ENCODE peak calls at places on chromosomes 12 and 14, in four cellular contexts. One of them, this sample, is unnamed.

GRCh38 chr12:25824729-25825128 is 133.8 kb upstream of the RASSF8 start:
- DNase-seq in CD8-positive, alpha-beta memory T cell: no peak
- DNase-seq in endodermal cell: no peak
- DNase-seq in mesenchymal stem cell: no peak
- DNase-seq in this sample: no peak

GRCh38 chr14:51147183-51147582 is 52.3 kb upstream of the TRIM9 start:
- DNase-seq in CD8-positive, alpha-beta memory T cell: no peak
- DNase-seq in endodermal cell: no peak
- DNase-seq in mesenchymal stem cell: peak; percentile 63
- DNase-seq in this sample: no peak

GRCh38 chr14:65255583-65256443 is 153.5 kb upstream of the MAX start:
- DNase-seq in CD8-positive, alpha-beta memory T cell: no peak
- DNase-seq in endodermal cell: peak; percentile 95
- DNase-seq in mesenchymal stem cell: peak; percentile 22
- DNase-seq in this sample: no peak

GRCh38 chr12:57740656-57741412 is 2.3 kb upstream of the AGAP2 start:
- DNase-seq in CD8-positive, alpha-beta memory T cell: peak; percentile 88
- DNase-seq in endodermal cell: no peak
- DNase-seq in mesenchymal stem cell: no peak
- DNase-seq in this sample: peak; percentile 87

GRCh38 chr12:103830730-103831320 is 10.2 kb downstream of the NT5DC3 start:
- DNase-seq in CD8-positive, alpha-beta memory T cell: no peak
- DNase-seq in endodermal cell: no peak
- DNase-seq in mesenchymal stem cell: no peak
- DNase-seq in this sample: no peak

GRCh38 chr14:53963491-53964227 is 7.0 kb upstream of the BMP4 start:
- DNase-seq in CD8-positive, alpha-beta memory T cell: no peak
- DNase-seq in endodermal cell: peak; percentile 78
- DNase-seq in mesenchymal stem cell: peak; percentile 39
- DNase-seq in this sample: no peak

GRCh38 chr14:88547386-88547780 is 7.4 kb downstream of the PTPN21 start:
- DNase-seq in CD8-positive, alpha-beta memory T cell: no peak
- DNase-seq in endodermal cell: no peak
- DNase-seq in mesenchymal stem cell: no peak
- DNase-seq in this sample: no peak

GRCh38 chr14:56894591-56894991 is 84.3 kb upstream of the OTX2 start:
- DNase-seq in CD8-positive, alpha-beta memory T cell: no peak
- DNase-seq in endodermal cell: peak; percentile 67
- DNase-seq in mesenchymal stem cell: no peak
- DNase-seq in this sample: no peak

GRCh38 chr12:100497105-100497795 is 23.6 kb downstream of the NR1H4 start:
- DNase-seq in CD8-positive, alpha-beta memory T cell: no peak
- DNase-seq in endodermal cell: no peak
- DNase-seq in mesenchymal stem cell: no peak
- DNase-seq in this sample: no peak

GRCh38 chr12:6552140-6552551 is 3.7 kb downstream of the IFFO1 start:
- DNase-seq in CD8-positive, alpha-beta memory T cell: no peak
- DNase-seq in endodermal cell: no peak
- DNase-seq in mesenchymal stem cell: peak; percentile 51
- DNase-seq in this sample: no peak

GRCh38 chr14:104659764-104660523 is 29.5 kb upstream of the INF2 start:
- DNase-seq in CD8-positive, alpha-beta memory T cell: no peak
- DNase-seq in endodermal cell: peak; percentile 43
- DNase-seq in mesenchymal stem cell: no peak
- DNase-seq in this sample: no peak

GRCh38 chr14:77217551-77217950 is 36.0 kb downstream of the TMEM63C start:
- DNase-seq in CD8-positive, alpha-beta memory T cell: no peak
- DNase-seq in endodermal cell: no peak
- DNase-seq in mesenchymal stem cell: no peak
- DNase-seq in this sample: no peak

GRCh38 chr12:41521872-41522379 is 333.8 kb downstream of the PDZRN4 start:
- DNase-seq in CD8-positive, alpha-beta memory T cell: no peak
- DNase-seq in endodermal cell: no peak
- DNase-seq in mesenchymal stem cell: peak; percentile 91
- DNase-seq in this sample: no peak

GRCh38 chr12:80257920-80258319 is 158.6 kb downstream of the OTOGL start:
- DNase-seq in CD8-positive, alpha-beta memory T cell: no peak
- DNase-seq in endodermal cell: no peak
- DNase-seq in mesenchymal stem cell: no peak
- DNase-seq in this sample: no peak
- H3K4me3 ChIP-seq in CD8-positive, alpha-beta memory T cell: no peak overlapping the region
- H3K4me3 ChIP-seq in endodermal cell: no peak overlapping the region
- H3K4me3 ChIP-seq in mesenchymal stem cell: no peak overlapping the region
- H3K4me3 ChIP-seq in this sample: no peak overlapping the region

GRCh38 chr12:78560633-78561032 is 303.9 kb upstream of the SYT1 start:
- DNase-seq in CD8-positive, alpha-beta memory T cell: no peak
- DNase-seq in endodermal cell: no peak
- DNase-seq in mesenchymal stem cell: no peak
- DNase-seq in this sample: no peak
- H3K4me3 ChIP-seq in CD8-positive, alpha-beta memory T cell: no peak overlapping the region
- H3K4me3 ChIP-seq in endodermal cell: no peak overlapping the region
- H3K4me3 ChIP-seq in mesenchymal stem cell: no peak overlapping the region
- H3K4me3 ChIP-seq in this sample: no peak overlapping the region

GRCh38 chr12:1605129-1606020 is 11.0 kb upstream of the FBXL14 start:
- DNase-seq in CD8-positive, alpha-beta memory T cell: peak; percentile 53
- DNase-seq in endodermal cell: peak; percentile 87
- DNase-seq in mesenchymal stem cell: peak; percentile 90
- DNase-seq in this sample: peak; percentile 67
- H3K4me3 ChIP-seq in CD8-positive, alpha-beta memory T cell: peak overlapping the region; percentile 54
- H3K4me3 ChIP-seq in endodermal cell: peak overlapping the region; percentile 74
- H3K4me3 ChIP-seq in mesenchymal stem cell: peak overlapping the region; percentile 76
- H3K4me3 ChIP-seq in this sample: no peak overlapping the region

GRCh38 chr14:95255487-95255886 is 64.2 kb downstream of the CLMN start:
- DNase-seq in CD8-positive, alpha-beta memory T cell: no peak
- DNase-seq in endodermal cell: peak; percentile 93
- DNase-seq in mesenchymal stem cell: peak; percentile 65
- DNase-seq in this sample: no peak

GRCh38 chr14:95256776-95257060 is 63.0 kb downstream of the CLMN start:
- DNase-seq in CD8-positive, alpha-beta memory T cell: no peak
- DNase-seq in endodermal cell: peak; percentile 51
- DNase-seq in mesenchymal stem cell: no peak
- DNase-seq in this sample: no peak

GRCh38 chr14:95257521-95257920 is 62.2 kb downstream of the CLMN start:
- DNase-seq in CD8-positive, alpha-beta memory T cell: no peak
- DNase-seq in endodermal cell: peak; percentile 45
- DNase-seq in mesenchymal stem cell: no peak
- DNase-seq in this sample: no peak

GRCh38 chr14:95255013-95255412 is 64.7 kb downstream of the CLMN start:
- DNase-seq in CD8-positive, alpha-beta memory T cell: no peak
- DNase-seq in endodermal cell: peak; percentile 73
- DNase-seq in mesenchymal stem cell: no peak
- DNase-seq in this sample: no peak

DNA sequence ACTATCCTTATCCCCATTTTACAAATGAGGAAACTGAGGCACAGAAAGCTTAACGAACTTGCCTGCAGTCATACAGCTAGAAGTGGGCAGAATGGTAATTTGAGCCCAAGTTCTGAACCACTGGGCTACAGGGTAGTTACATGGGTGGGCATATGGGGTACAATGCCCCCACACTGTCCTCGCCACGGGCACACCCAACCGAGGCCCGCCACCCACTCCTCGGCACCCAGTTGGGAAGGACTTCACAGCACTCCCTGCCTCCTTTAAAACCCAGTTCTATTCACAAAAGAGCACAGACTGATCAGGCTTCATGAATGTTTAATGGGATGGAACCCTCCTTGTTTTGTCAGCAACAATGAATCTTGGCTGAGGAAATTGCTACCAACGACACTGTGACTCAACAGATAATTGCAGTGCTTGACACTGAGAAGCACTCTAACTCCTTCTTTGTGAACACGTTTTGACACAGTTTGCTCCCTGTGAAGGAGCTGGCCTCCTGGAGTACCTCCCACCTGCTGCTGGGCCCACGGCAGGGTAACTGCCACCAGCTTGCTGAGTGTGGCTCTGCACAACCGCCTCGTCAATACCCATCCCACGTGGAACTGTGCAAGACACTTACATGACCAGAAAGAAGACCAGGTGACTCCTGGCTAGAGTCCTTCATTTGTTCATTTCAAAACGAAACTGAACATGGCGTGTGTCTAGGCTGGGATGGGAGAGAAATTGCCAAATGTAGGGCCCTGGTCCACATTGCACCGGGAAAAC is 63.5 kb downstream of the CLMN start:
- DNase-seq in CD8-positive, alpha-beta memory T cell: no peak
- DNase-seq in endodermal cell: peak; percentile 59
- DNase-seq in mesenchymal stem cell: no peak
- DNase-seq in this sample: no peak
- H3K4me3 ChIP-seq in CD8-positive, alpha-beta memory T cell: no peak overlapping the region
- H3K4me3 ChIP-seq in endodermal cell: no peak overlapping the region
- H3K4me3 ChIP-seq in mesenchymal stem cell: no peak overlapping the region
- H3K4me3 ChIP-seq in this sample: no peak overlapping the region

GRCh38 chr12:51910691-51911090 is 3.4 kb downstream of the ACVRL1 start:
- DNase-seq in CD8-positive, alpha-beta memory T cell: no peak
- DNase-seq in endodermal cell: no peak
- DNase-seq in mesenchymal stem cell: no peak
- DNase-seq in this sample: no peak
- H3K4me3 ChIP-seq in CD8-positive, alpha-beta memory T cell: no peak overlapping the region
- H3K4me3 ChIP-seq in endodermal cell: no peak overlapping the region
- H3K4me3 ChIP-seq in mesenchymal stem cell: peak overlapping the region; percentile 95
- H3K4me3 ChIP-seq in this sample: no peak overlapping the region

DNA sequence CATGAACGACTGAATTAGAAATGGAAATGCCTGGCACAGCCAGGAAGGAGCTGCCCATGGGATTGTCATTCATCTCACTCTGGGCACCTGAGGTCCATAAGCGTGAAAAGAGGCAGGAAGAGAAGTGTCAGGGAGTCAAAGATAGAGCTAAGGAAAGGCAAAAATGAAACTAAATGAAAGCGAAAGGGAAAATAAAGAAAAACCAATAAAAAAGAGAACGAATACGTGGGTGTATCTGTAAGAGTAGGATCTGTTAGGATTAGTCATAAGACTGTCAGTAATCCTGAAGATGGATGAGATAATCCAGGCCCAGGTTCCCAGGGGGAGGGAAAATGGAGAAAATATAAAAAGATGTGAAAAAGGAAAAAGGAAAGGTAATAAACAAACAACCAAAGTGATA is 23.5 kb downstream of the MEG3 start:
- DNase-seq in CD8-positive, alpha-beta memory T cell: no peak
- DNase-seq in endodermal cell: no peak
- DNase-seq in mesenchymal stem cell: peak; percentile 80
- DNase-seq in this sample: no peak
- H3K4me3 ChIP-seq in CD8-positive, alpha-beta memory T cell: peak overlapping the region; percentile 24
- H3K4me3 ChIP-seq in endodermal cell: no peak overlapping the region
- H3K4me3 ChIP-seq in mesenchymal stem cell: peak overlapping the region; percentile 68
- H3K4me3 ChIP-seq in this sample: no peak overlapping the region

DNA sequence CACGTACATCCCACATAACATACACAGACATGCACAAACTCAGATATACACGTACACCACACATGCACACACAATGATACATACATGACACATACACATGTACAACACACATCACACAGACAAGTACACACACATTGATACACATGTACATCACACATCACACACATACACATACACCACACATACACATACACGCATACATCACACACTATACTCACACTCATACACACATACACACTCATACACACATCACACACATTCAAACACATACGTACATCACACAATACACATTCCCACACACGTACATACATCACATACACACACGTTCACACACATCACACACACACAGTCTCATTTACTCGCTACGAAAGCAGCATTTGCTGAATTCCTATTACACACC is 4.5 kb downstream of the ZNF605 start:
- DNase-seq in CD8-positive, alpha-beta memory T cell: no peak
- DNase-seq in endodermal cell: no peak
- DNase-seq in mesenchymal stem cell: no peak
- DNase-seq in this sample: no peak
- H3K4me3 ChIP-seq in CD8-positive, alpha-beta memory T cell: no peak overlapping the region
- H3K4me3 ChIP-seq in endodermal cell: peak overlapping the region; percentile 57
- H3K4me3 ChIP-seq in mesenchymal stem cell: peak overlapping the region; percentile 57
- H3K4me3 ChIP-seq in this sample: no peak overlapping the region

DNA sequence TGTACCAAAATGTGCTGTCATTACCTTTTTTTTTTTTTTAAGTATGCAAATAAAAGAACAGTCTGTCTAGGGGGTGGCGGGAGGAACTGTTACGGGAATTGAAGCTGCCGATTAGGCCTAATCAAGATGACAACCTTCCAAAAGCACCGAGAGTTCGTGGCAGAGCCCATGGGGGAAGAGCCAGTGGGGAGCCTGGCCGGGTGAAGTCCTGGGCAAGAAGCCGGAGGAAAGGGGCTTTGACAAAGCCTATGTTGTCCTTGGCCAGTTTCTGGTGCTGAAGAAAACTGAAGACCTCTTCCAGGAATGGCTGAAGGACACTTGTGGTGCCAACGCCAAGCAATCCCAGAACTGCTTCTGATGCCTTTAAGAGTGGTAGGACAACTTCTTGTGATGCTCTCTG is 42.6 kb downstream of the ACTN1 start:
- DNase-seq in CD8-positive, alpha-beta memory T cell: no peak
- DNase-seq in endodermal cell: no peak
- DNase-seq in mesenchymal stem cell: no peak
- DNase-seq in this sample: no peak
- H3K4me3 ChIP-seq in CD8-positive, alpha-beta memory T cell: no peak overlapping the region
- H3K4me3 ChIP-seq in endodermal cell: no peak overlapping the region
- H3K4me3 ChIP-seq in mesenchymal stem cell: no peak overlapping the region
- H3K4me3 ChIP-seq in this sample: no peak overlapping the region

DNA sequence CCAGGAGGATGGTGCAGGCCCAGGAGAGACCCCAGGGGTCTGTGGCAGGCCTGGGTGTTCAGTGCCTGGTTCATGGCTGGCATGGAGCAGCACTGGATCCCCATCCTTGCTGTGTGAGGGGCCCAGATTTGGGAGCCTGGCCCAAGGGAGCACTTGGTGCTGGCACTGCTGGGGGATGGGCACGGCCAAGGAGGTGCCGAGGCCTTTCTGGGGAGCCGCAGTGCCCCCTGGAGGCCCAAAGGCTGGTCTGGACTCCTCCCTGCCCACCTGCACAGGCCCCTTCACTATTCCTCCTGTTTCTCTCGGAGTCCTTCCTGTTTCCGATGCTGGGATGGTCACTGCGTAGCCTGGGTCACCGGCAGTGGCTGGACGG is 48.6 kb downstream of the LRCOL1 start:
- DNase-seq in CD8-positive, alpha-beta memory T cell: no peak
- DNase-seq in endodermal cell: peak; percentile 92
- DNase-seq in mesenchymal stem cell: peak; percentile 18
- DNase-seq in this sample: no peak
- H3K4me3 ChIP-seq in CD8-positive, alpha-beta memory T cell: no peak overlapping the region
- H3K4me3 ChIP-seq in endodermal cell: peak overlapping the region; percentile 86
- H3K4me3 ChIP-seq in mesenchymal stem cell: no peak overlapping the region
- H3K4me3 ChIP-seq in this sample: no peak overlapping the region

This sample was measured in CD4-positive, alpha-beta memory T cell.